ENCODE peak calls at places on chromosomes 1 and 21, in seven cellular contexts. One of them, this sample, is unnamed.

GRCh38 chr1:201902198-201902597 is 13.5 kb downstream of the SHISA4 start:
- DNase-seq in CD8-positive, alpha-beta T cell: no peak
- DNase-seq in globus pallidus: no peak
- DNase-seq in NCI-H510A: no peak
- DNase-seq in esophagus squamous epithelium: no peak
- DNase-seq in naive thymus-derived CD8-positive, alpha-beta T cell: no peak
- DNase-seq in AG08396: peak; percentile 30
- DNase-seq in this sample: no peak

GRCh38 chr21:45029298-45029967 is 44.9 kb upstream of the ADARB1 start:
- DNase-seq in CD8-positive, alpha-beta T cell: no peak
- DNase-seq in globus pallidus: no peak
- DNase-seq in NCI-H510A: no peak
- DNase-seq in esophagus squamous epithelium: no peak
- DNase-seq in naive thymus-derived CD8-positive, alpha-beta T cell: no peak
- DNase-seq in AG08396: peak; percentile 59
- DNase-seq in this sample: no peak

GRCh38 chr1:71228727-71229371 is 148.0 kb upstream of the ZRANB2 start:
- DNase-seq in CD8-positive, alpha-beta T cell: no peak
- DNase-seq in globus pallidus: no peak
- DNase-seq in NCI-H510A: no peak
- DNase-seq in esophagus squamous epithelium: no peak
- DNase-seq in naive thymus-derived CD8-positive, alpha-beta T cell: no peak
- DNase-seq in AG08396: no peak
- DNase-seq in this sample: no peak

GRCh38 chr1:173870252-173871075 is 2.3 kb downstream of the ZBTB37 start:
- DNase-seq in CD8-positive, alpha-beta T cell: no peak
- DNase-seq in globus pallidus: peak; percentile 78
- DNase-seq in NCI-H510A: no peak
- DNase-seq in esophagus squamous epithelium: no peak
- DNase-seq in naive thymus-derived CD8-positive, alpha-beta T cell: peak; percentile 35
- DNase-seq in AG08396: no peak
- DNase-seq in this sample: no peak

GRCh38 chr1:67097305-67097704 is 37.5 kb downstream of the C1orf141 start:
- DNase-seq in CD8-positive, alpha-beta T cell: no peak
- DNase-seq in globus pallidus: no peak
- DNase-seq in NCI-H510A: no peak
- DNase-seq in esophagus squamous epithelium: no peak
- DNase-seq in naive thymus-derived CD8-positive, alpha-beta T cell: no peak
- DNase-seq in AG08396: no peak
- DNase-seq in this sample: no peak

GRCh38 chr1:147496571-147496970 is 44.7 kb upstream of the BCL9 start:
- DNase-seq in CD8-positive, alpha-beta T cell: no peak
- DNase-seq in globus pallidus: no peak
- DNase-seq in NCI-H510A: no peak
- DNase-seq in esophagus squamous epithelium: no peak
- DNase-seq in naive thymus-derived CD8-positive, alpha-beta T cell: no peak
- DNase-seq in AG08396: peak; percentile 49
- DNase-seq in this sample: peak; percentile 38

GRCh38 chr1:63920154-63921117 is 146.6 kb downstream of the ROR1 start:
- DNase-seq in CD8-positive, alpha-beta T cell: no peak
- DNase-seq in globus pallidus: no peak
- DNase-seq in NCI-H510A: no peak
- DNase-seq in esophagus squamous epithelium: no peak
- DNase-seq in naive thymus-derived CD8-positive, alpha-beta T cell: no peak
- DNase-seq in AG08396: peak; percentile 37
- DNase-seq in this sample: peak; percentile 74

GRCh38 chr1:193766329-193766728 is 579.9 kb upstream of the B3GALT2 start:
- DNase-seq in CD8-positive, alpha-beta T cell: no peak
- DNase-seq in globus pallidus: no peak
- DNase-seq in NCI-H510A: no peak
- DNase-seq in esophagus squamous epithelium: no peak
- DNase-seq in naive thymus-derived CD8-positive, alpha-beta T cell: no peak
- DNase-seq in AG08396: no peak
- DNase-seq in this sample: no peak

GRCh38 chr1:89953072-89953626 is 41.8 kb upstream of the ZNF326 start:
- DNase-seq in CD8-positive, alpha-beta T cell: no peak
- DNase-seq in globus pallidus: no peak
- DNase-seq in NCI-H510A: no peak
- DNase-seq in esophagus squamous epithelium: no peak
- DNase-seq in naive thymus-derived CD8-positive, alpha-beta T cell: no peak
- DNase-seq in AG08396: peak; percentile 66
- DNase-seq in this sample: peak; percentile 50

GRCh38 chr1:208149776-208150514 is 94.2 kb downstream of the PLXNA2 start:
- DNase-seq in CD8-positive, alpha-beta T cell: no peak
- DNase-seq in globus pallidus: no peak
- DNase-seq in NCI-H510A: no peak
- DNase-seq in esophagus squamous epithelium: no peak
- DNase-seq in naive thymus-derived CD8-positive, alpha-beta T cell: no peak
- DNase-seq in AG08396: no peak
- DNase-seq in this sample: no peak

This sample was measured in H4.